ENCODE peak calls at places on chromosome 22, in nine cellular contexts. H, B, U, L, O, E, J, D and X are unnamed samples.

GRCh38 chr22:38497869-38498268 is 8.2 kb downstream of the DDX17 start:
- DNase-seq in E (no peak), D (no peak), H (no peak), L (no peak), U (no peak), O (no peak), B (no peak), J (no peak), X (no peak)

GRCh38 chr22:22884888-22885840 is 2.5 kb upstream of the IGLL5 start:
- DNase-seq in E (peak), J (no peak), L (peak), H (no peak), U (no peak), B (no peak), D (no peak), O (peak), X (no peak)

GRCh38 chr22:20940178-20940790 is 23.1 kb downstream of the CRKL start:
- DNase-seq in U (no peak), J (no peak), E (no peak), B (no peak), O (no peak), H (no peak), D (no peak), L (no peak), X (no peak)

GRCh38 chr22:30868663-30869385 is 99.8 kb downstream of the MORC2 start:
- DNase-seq in J (peak), O (no peak), L (no peak), D (no peak), H (peak), E (no peak), U (no peak), B (no peak), X (peak)

GRCh38 chr22:50115693-50116092 is 25.9 kb downstream of the MOV10L1 start:
- DNase-seq in E (no peak), H (peak), U (no peak), J (peak), D (no peak), B (no peak), O (no peak), L (no peak), X (peak)

GRCh38 chr22:20551805-20552449 is 44.5 kb downstream of the MED15 start:
- DNase-seq in L (no peak), J (no peak), O (no peak), E (peak), B (no peak), H (peak), U (no peak), D (no peak), X (peak)

GRCh38 chr22:30251661-30252226 is 5.2 kb upstream of the LIF start:
- DNase-seq in J (peak), B (peak), E (no peak), O (no peak), D (no peak), L (no peak), U (no peak), H (no peak), X (peak)

GRCh38 chr22:31093956-31094622 is 13.0 kb downstream of the SMTN start:
- DNase-seq in H (peak), J (no peak), U (no peak), B (no peak), D (no peak), L (no peak), O (no peak), E (no peak), X (no peak)

GRCh38 chr22:27195104-27195503 is 537.7 kb downstream of the MIAT start:
- DNase-seq in H (peak), L (no peak), J (no peak), D (no peak), E (no peak), U (no peak), B (no peak), O (no peak), X (no peak)

GRCh38 chr22:21972293-21972779 is 10.3 kb downstream of the TOP3B start:
- DNase-seq in B (no peak), J (peak), L (peak), U (peak), H (no peak), E (peak), D (peak), O (peak), X (peak)

GRCh38 chr22:35995772-35996171 is 32.9 kb downstream of the RBFOX2 start:
- DNase-seq in H (peak), J (peak), O (no peak), D (no peak), U (no peak), L (no peak), E (no peak), B (peak), X (peak)

GRCh38 chr22:25236417-25236816 is 17.0 kb downstream of the CRYBB2 start:
- DNase-seq in B (no peak), O (no peak), L (no peak), H (no peak), U (no peak), J (no peak), D (no peak), E (no peak), X (no peak)

GRCh38 chr22:49084203-49084602 is 743.5 kb downstream of the BRD1 start:
- DNase-seq in D (no peak), J (no peak), L (no peak), B (no peak), H (peak), E (no peak), O (no peak), U (no peak), X (no peak)

GRCh38 chr22:24957043-24957442 is 4.5 kb downstream of the KIAA1671 start:
- DNase-seq in E (no peak), O (no peak), B (no peak), U (no peak), D (no peak), J (no peak), L (no peak), H (no peak), X (no peak)

GRCh38 chr22:11627436-11627797 is 3900.6 kb upstream of the OR11H1 start:
- DNase-seq in H (no peak), E (no peak), D (no peak), B (no peak), L (peak), O (no peak), J (no peak), U (no peak), X (peak)

GRCh38 chr22:49046546-49047305 is 780.9 kb downstream of the BRD1 start:
- DNase-seq in E (peak), B (no peak), O (no peak), L (peak), U (no peak), D (no peak), J (no peak), H (no peak), X (no peak)

GRCh38 chr22:40855104-40855959 is 1.1 kb downstream of the ST13 start:
- DNase-seq in E (peak), O (no peak), L (peak), H (no peak), D (no peak), J (peak), B (no peak), U (peak), X (peak)

GRCh38 chr22:50531546-50532352 is 1.9 kb upstream of the TYMP start:
- DNase-seq in E (peak), U (peak), L (peak), D (peak), H (peak), J (peak), B (no peak), O (peak), X (peak)

GRCh38 chr22:50691521-50691920 is 18.9 kb downstream of the SHANK3 start:
- DNase-seq in O (no peak), J (peak), D (peak), E (peak), U (no peak), L (peak), B (no peak), H (no peak), X (peak)